ENCODE peak calls at places on chromosome 22, in seven cellular contexts. E is cardiac muscle cell; M is CD8-positive, alpha-beta memory T cell; Q is PC-3; O is BE2C; L is kidney; B is heart left ventricle. P is an unnamed sample. For H3K4me1, the result is how much of the 10 kb centered on the place peaks cover.

GRCh38 chr22:30483169-30483568 is 11.4 kb upstream of the SEC14L3 start:
- DNase-seq in L (no peak), E (no peak), B (no peak), Q (no peak), M (no peak), O (no peak), P (no peak)

GRCh38 chr22:23220485-23221350 is 40.4 kb downstream of the BCR start:
- DNase-seq in L (peak), E (no peak), B (no peak), M (no peak), O (no peak), Q (no peak), P (no peak)

GRCh38 chr22:24325105-24325757 is 54.6 kb downstream of the SPECC1L start:
- DNase-seq in B (peak), Q (peak), O (peak), L (no peak), E (peak), M (no peak), P (no peak)

GRCh38 chr22:29706991-29707390 is 12.8 kb upstream of the CABP7 start:
- DNase-seq in E (no peak), O (peak), M (no peak), L (no peak), Q (no peak), B (no peak), P (no peak)

GRCh38 chr22:33922268-33922667 is 2.0 kb upstream of the LARGE1 start:
- DNase-seq in M (no peak), O (peak), E (peak), B (peak), Q (no peak), L (no peak), P (no peak)

GRCh38 chr22:22752556-22753477 is 108.4 kb downstream of the GGTLC2 start:
- DNase-seq in B (no peak), O (no peak), E (no peak), M (no peak), L (peak), Q (peak), P (no peak)

GRCh38 chr22:24037851-24038765 is 27.0 kb downstream of the CABIN1 start:
- DNase-seq in O (no peak), Q (no peak), L (no peak), E (no peak), B (no peak), M (no peak), P (no peak)

GRCh38 chr22:32079110-32080089 is 36.3 kb downstream of the SLC5A1 start:
- DNase-seq in B (no peak), Q (peak), L (no peak), O (no peak), M (no peak), E (peak), P (no peak)

GRCh38 chr22:40560551-40560950 is 76.0 kb downstream of the MRTFA start:
- DNase-seq in L (no peak), Q (no peak), O (no peak), E (no peak), B (no peak), M (no peak), P (no peak)

GRCh38 chr22:26325641-26326040 is 103.4 kb upstream of the ASPHD2 start:
- DNase-seq in B (no peak), Q (no peak), O (no peak), L (no peak), E (no peak), M (no peak), P (no peak)

GRCh38 chr22:30920407-30920806 is 48.2 kb downstream of the MORC2 start:
- DNase-seq in M (peak), O (peak), E (peak), B (peak), L (peak), Q (peak), P (peak)

GRCh38 chr22:39471421-39472141 is 14.8 kb downstream of the MGAT3 start:
- DNase-seq in Q (no peak), E (peak), M (no peak), B (peak), L (no peak), O (no peak), P (no peak)

GRCh38 chr22:27380826-27381225 is 420.7 kb downstream of the MN1 start:
- DNase-seq in B (no peak), E (no peak), M (no peak), L (no peak), O (peak), Q (no peak), P (no peak)

GRCh38 chr22:27144345-27144744 is 487.0 kb downstream of the MIAT start:
- DNase-seq in M (no peak), E (no peak), Q (no peak), L (no peak), O (no peak), B (no peak), P (no peak)

GRCh38 chr22:33210129-33210784 is 152.1 kb upstream of the SYN3 start:
- DNase-seq in Q (peak), M (no peak), B (no peak), O (peak), L (no peak), E (peak), P (no peak)

GRCh38 chr22:31291716-31292644 is at the start of gene PIK3IP1:
- DNase-seq in M (peak), Q (peak), B (peak), O (peak), E (peak), L (peak), P (no peak)

GRCh38 chr22:17396531-17396930 is 27.3 kb downstream of the CECR2 start:
- DNase-seq in O (no peak), B (no peak), Q (peak), E (no peak), L (no peak), M (no peak), P (no peak)

GRCh38 chr22:29584975-29585374 is 4.1 kb upstream of the NIPSNAP1 start:
- DNase-seq in E (no peak), O (no peak), B (no peak), M (no peak), Q (no peak), L (no peak), P (no peak)

GRCh38 chr22:36584666-36585065 is 55.7 kb upstream of the EIF3D start:
- DNase-seq in E (no peak), B (no peak), L (peak), O (peak), M (no peak), Q (no peak), P (no peak)

GRCh38 chr22:30864441-30865420 is 103.8 kb downstream of the MORC2 start:
- DNase-seq in L (peak), E (no peak), Q (no peak), B (no peak), M (no peak), O (no peak), P (no peak)

GRCh38 chr22:18096823-18097222 is 13.8 kb upstream of the TUBA8 start:
- DNase-seq in L (no peak), M (no peak), O (no peak), Q (no peak), B (no peak), E (no peak), P (no peak)

GRCh38 chr22:46674367-46674781 is 54.2 kb downstream of the GRAMD4 start:
- DNase-seq in Q (no peak), M (peak), E (no peak), O (no peak), L (peak), B (peak), P (no peak)

GRCh38 chr22:36948273-36949055 is 35.0 kb downstream of the CSF2RB start:
- DNase-seq in L (no peak), B (no peak), M (no peak), E (no peak), O (no peak), Q (no peak), P (no peak)

GRCh38 chr22:36056980-36057379 is 28.4 kb upstream of the RBFOX2 start:
- DNase-seq in E (no peak), Q (peak), M (no peak), O (no peak), L (no peak), B (no peak), P (no peak)

GRCh38 chr22:36194971-36195370 is 6.6 kb downstream of the APOL4 start:
- DNase-seq in Q (peak), E (peak), M (no peak), B (peak), O (peak), L (no peak), P (peak)

GRCh38 chr22:32308191-32308590 is 49.5 kb upstream of the RFPL3 start:
- DNase-seq in M (no peak), B (no peak), O (no peak), E (no peak), Q (no peak), L (no peak), P (no peak)

GRCh38 chr22:24550028-24550901 is 4.7 kb downstream of the GUCD1 start:
- DNase-seq in L (peak), Q (no peak), B (no peak), O (no peak), M (no peak), E (no peak), P (peak)

GRCh38 chr22:35330258-35330861 is 30.7 kb downstream of the TOM1 start:
- DNase-seq in M (peak), L (peak), Q (peak), B (peak), O (peak), E (no peak), P (no peak)

GRCh38 chr22:27987557-27987956 is 68.5 kb upstream of the PITPNB start:
- DNase-seq in B (no peak), E (no peak), Q (no peak), M (no peak), O (no peak), L (no peak), P (no peak)

GRCh38 chr22:24497879-24498278 is 2.7 kb downstream of the UPB1 start:
- DNase-seq in Q (no peak), O (no peak), E (no peak), M (no peak), L (no peak), B (no peak), P (no peak)

GRCh38 chr22:36363378-36363931 is 24.3 kb downstream of the MYH9 start:
- DNase-seq in O (no peak), E (no peak), B (no peak), M (no peak), L (no peak), Q (peak), P (no peak)

GRCh38 chr22:21940521-21940920 is 12.1 kb downstream of the PPM1F start:
- DNase-seq in M (no peak), E (no peak), O (no peak), L (no peak), B (peak), Q (peak), P (no peak)

GRCh38 chr22:30305519-30305905 is 16.2 kb upstream of the CASTOR1 start:
- DNase-seq in B (peak), Q (no peak), M (peak), O (no peak), E (no peak), L (peak), P (no peak)

GRCh38 chr22:22716136-22716535 is 71.7 kb downstream of the GGTLC2 start:
- DNase-seq in O (no peak), E (no peak), L (no peak), M (no peak), B (no peak), Q (no peak), P (no peak)

GRCh38 chr22:47165338-47165931 is 403.0 kb downstream of the TBC1D22A start:
- DNase-seq in L (peak), B (peak), Q (no peak), O (no peak), M (no peak), E (no peak), P (no peak)

GRCh38 chr22:24141586-24141985 is 39.7 kb upstream of the SUSD2 start:
- DNase-seq in Q (peak), M (no peak), L (no peak), B (no peak), E (no peak), O (no peak), P (no peak)

GRCh38 chr22:21989049-21989448 is 6.5 kb upstream of the TOP3B start:
- DNase-seq in L (peak), E (no peak), M (no peak), O (no peak), B (no peak), Q (no peak), P (no peak)

GRCh38 chr22:48181168-48181955 is 1418.9 kb downstream of the TBC1D22A start:
- DNase-seq in B (no peak), Q (no peak), M (no peak), L (no peak), O (no peak), E (no peak), P (no peak)
- H3K4me3 ChIP-seq in B (no peak), Q (no peak), M (no peak), L (no peak), O (no peak), E (no peak), P (no peak)

DNA sequence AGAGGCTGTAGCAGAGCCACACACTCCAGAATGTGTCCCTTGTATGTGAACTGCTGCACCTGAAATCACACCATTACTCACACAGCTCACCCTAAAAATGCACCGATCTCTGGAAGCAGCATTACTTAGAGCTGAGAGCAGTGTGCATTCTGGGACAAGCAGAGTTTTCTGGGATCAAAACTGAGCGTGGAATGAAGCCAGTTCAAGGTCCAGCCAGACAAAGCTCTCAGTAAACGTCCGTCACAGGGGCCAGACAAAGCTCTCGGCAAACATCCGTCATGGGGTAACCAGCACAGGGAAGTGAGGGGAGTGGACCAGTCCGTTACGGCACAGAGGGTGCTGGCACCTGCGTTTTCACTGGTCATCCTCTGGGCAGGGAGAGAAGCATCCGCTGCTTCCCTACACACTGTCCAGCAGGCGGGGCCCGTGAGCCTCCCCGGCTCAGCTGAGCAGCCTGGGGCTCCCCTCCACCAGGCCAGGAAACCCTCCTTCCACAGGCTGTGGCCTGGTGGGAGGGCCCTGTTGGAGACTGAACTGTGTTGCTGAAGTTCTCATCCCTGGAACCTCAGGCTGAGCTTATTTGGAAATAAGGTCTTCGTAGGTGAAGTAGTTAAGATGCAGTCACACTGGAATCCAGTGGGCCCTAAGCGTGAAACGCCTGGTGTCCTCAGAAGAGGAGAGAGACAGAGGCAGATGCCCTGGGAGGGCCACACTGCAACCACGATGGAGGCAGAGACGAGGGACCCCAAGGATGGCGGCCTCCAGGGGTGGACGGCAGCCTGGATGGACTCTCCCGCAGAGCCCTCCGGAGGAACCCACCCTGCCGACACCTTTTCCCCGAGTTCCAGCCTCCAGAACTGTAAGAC is 883.9 kb downstream of the BRD1 start:
- DNase-seq in E (peak), B (no peak), Q (peak), M (no peak), L (no peak), O (no peak), P (no peak)
- H3K4me1 ChIP-seq in E (under half), B (under half), Q (under half), M (under half), L (under half), O (under half), P (under half)

DNA sequence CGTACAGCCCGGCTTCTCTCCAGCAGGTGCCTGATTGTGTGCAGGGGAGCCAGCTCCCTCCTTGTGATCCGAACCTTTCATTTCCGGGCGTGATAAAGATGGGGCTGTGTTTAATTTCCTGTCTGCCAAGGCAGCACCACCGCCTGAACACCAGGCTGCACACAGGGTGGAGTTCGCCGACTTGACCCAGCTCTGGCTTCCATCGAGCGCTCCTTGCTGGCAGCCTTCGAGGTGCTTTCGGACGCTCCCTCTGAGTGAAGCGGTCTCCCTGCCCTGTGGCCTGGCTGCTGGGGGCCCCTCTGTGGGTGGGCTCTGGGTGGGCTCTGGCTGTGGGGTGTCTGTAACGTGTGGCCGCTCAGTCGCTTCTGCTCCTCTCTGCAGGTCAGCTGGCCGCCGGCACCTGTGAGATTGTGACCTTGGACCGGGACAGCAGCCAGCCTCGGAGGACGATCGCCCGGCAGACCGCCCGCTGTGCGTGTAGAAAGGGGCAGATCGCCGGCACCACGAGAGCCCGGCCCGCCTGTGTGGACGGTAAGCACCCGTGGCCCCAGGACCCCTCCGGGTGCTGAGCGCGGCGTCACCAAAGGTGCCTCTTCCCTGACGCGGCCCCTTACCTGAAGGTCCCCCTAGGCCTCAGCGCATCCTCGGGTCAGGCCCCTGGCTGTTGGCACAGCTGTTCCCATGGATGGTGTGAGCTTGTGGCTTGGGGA is 1181.3 kb downstream of the BRD1 start:
- DNase-seq in B (no peak), O (no peak), Q (no peak), E (no peak), L (no peak), M (no peak), P (no peak)
- H3K4me3 ChIP-seq in B (no peak), O (no peak), Q (no peak), E (no peak), L (no peak), M (no peak), P (no peak)

DNA sequence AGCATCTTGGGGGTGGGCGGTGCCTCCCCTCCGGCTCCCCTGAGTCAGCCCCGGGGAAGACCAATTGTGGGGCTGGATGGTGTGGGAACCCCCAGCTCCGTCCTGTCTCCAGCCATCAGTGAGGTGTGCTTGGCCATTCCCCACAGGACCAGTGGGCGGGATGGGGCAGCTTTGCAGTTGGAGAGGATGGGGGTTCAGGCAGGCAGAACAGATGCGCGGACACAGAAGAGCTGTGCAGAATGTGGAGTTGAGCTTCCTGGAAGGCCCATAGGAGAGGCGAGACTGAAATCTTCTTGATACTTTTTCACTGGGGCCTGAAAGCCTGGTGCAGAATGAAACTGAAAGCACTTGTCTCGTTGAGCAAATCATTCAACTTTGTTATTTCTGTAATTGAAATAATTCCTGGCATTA is 23.8 kb downstream of the PARVB start:
- DNase-seq in O (no peak), M (no peak), B (no peak), L (no peak), E (no peak), Q (no peak), P (no peak)
- H3K4me1 ChIP-seq in O (under half), M (under half), B (half or more), L (under half), E (under half), Q (under half), P (under half)

DNA sequence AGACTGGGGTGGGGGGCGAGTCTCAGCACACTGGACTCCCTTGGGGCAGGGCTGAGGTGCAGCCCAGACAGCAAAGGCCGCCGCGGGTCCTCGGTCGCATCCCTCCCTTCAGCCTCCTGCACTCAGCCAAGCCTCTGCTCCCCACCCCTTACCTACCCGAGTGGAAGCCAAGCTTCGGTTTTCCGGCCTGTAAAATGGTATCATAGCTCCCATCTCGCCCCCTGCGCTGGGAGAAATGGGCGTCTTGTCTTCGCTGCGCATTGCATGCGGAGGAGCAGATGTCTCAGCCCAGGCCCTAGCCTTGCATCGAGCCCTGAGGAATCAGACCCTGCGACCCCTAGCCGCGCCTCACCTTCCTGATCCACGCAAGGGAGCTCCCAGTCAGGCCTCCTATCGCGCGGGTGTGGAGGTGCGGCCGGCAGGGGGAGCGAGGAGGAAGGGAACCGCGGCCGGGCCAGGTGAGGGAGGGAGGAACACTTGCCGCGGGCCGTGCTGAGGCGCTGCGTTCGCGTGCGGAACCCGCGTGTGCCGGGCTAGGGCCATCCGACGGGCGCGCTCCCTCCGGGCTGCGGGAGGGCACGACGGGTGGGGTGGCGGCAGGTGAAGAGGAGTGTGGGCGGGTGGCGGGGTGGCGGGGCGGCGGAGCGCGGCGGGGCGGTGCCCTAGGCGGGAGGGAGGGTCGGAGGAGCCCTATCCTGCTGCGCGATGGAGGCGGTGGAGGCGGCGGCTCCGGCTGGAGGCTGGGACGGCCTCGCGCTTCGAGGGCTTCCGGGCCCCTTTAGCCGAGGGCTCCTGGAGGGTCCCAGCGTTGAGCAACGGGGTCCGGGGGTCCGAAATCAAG is 4.1 kb upstream of the TBX1 start:
- DNase-seq in B (no peak), E (peak), Q (peak), L (no peak), O (peak), M (peak), P (no peak)
- H3K4me3 ChIP-seq in B (peak), E (no peak), Q (peak), L (no peak), O (no peak), M (peak), P (peak)

P was measured in Panc1.